ENCODE peak calls at places on chromosomes 7 and 10, in seven cellular contexts. One of them, this sample, is unnamed.
A peak's percentile ranks its signal among the peaks of the same experiment; 100 is the strongest.

GRCh38 chr10:100996678-100997363 is 2.8 kb upstream of the LZTS2 start:
- DNase-seq in IMR-90: no peak
- DNase-seq in H1: no peak
- DNase-seq in mesendoderm: peak; percentile 76
- DNase-seq in H9: peak; percentile 84
- DNase-seq in mesenchymal stem cell: no peak
- DNase-seq in neuronal stem cell: peak; percentile 59
- DNase-seq in this sample: peak; percentile 72

GRCh38 chr10:112208981-112209380 is 25.4 kb upstream of the GPAM start:
- DNase-seq in mesendoderm: no peak
- DNase-seq in neuronal stem cell: no peak
- DNase-seq in mesenchymal stem cell: peak; percentile 5
- DNase-seq in H1: no peak
- DNase-seq in H9: no peak
- DNase-seq in IMR-90: no peak
- DNase-seq in this sample: no peak

GRCh38 chr10:103896225-103896624 is 21.8 kb downstream of the STN1 start:
- DNase-seq in neuronal stem cell: no peak
- DNase-seq in IMR-90: peak; percentile 46
- DNase-seq in mesenchymal stem cell: peak; percentile 80
- DNase-seq in H1: no peak
- DNase-seq in mesendoderm: no peak
- DNase-seq in H9: no peak
- DNase-seq in this sample: no peak

GRCh38 chr10:4868357-4868657 is 42.3 kb downstream of the AKR1E2 start:
- DNase-seq in IMR-90: no peak
- DNase-seq in mesenchymal stem cell: no peak
- DNase-seq in H9: no peak
- DNase-seq in H1: no peak
- DNase-seq in neuronal stem cell: no peak
- DNase-seq in mesendoderm: no peak
- DNase-seq in this sample: no peak

GRCh38 chr7:116583653-116584052 is 58.8 kb downstream of the CAV1 start:
- DNase-seq in H1: no peak
- DNase-seq in mesenchymal stem cell: peak; percentile 30
- DNase-seq in neuronal stem cell: no peak
- DNase-seq in H9: no peak
- DNase-seq in IMR-90: no peak
- DNase-seq in mesendoderm: no peak
- DNase-seq in this sample: no peak

GRCh38 chr7:97021443-97022261 is 3.0 kb downstream of the DLX5 start:
- DNase-seq in IMR-90: no peak
- DNase-seq in H9: peak; percentile 68
- DNase-seq in neuronal stem cell: peak; percentile 62
- DNase-seq in mesendoderm: peak; percentile 84
- DNase-seq in H1: no peak
- DNase-seq in mesenchymal stem cell: no peak
- DNase-seq in this sample: peak; percentile 89

GRCh38 chr10:59771162-59771807 is 18.0 kb upstream of the MRLN start:
- DNase-seq in mesenchymal stem cell: no peak
- DNase-seq in IMR-90: no peak
- DNase-seq in neuronal stem cell: no peak
- DNase-seq in mesendoderm: no peak
- DNase-seq in H9: no peak
- DNase-seq in H1: no peak
- DNase-seq in this sample: peak; percentile 38

GRCh38 chr7:37986780-37987380 is 66.4 kb downstream of the EPDR1 start:
- DNase-seq in mesendoderm: peak; percentile 28
- DNase-seq in neuronal stem cell: no peak
- DNase-seq in IMR-90: no peak
- DNase-seq in H1: peak; percentile 46
- DNase-seq in mesenchymal stem cell: no peak
- DNase-seq in H9: peak; percentile 35
- DNase-seq in this sample: no peak

GRCh38 chr7:30594055-30594539 is 581 bp upstream of the GARS1 start:
- DNase-seq in mesenchymal stem cell: no peak
- DNase-seq in H9: peak; percentile 51
- DNase-seq in H1: no peak
- DNase-seq in mesendoderm: peak; percentile 85
- DNase-seq in neuronal stem cell: no peak
- DNase-seq in IMR-90: peak; percentile 24
- DNase-seq in this sample: no peak

DNA sequence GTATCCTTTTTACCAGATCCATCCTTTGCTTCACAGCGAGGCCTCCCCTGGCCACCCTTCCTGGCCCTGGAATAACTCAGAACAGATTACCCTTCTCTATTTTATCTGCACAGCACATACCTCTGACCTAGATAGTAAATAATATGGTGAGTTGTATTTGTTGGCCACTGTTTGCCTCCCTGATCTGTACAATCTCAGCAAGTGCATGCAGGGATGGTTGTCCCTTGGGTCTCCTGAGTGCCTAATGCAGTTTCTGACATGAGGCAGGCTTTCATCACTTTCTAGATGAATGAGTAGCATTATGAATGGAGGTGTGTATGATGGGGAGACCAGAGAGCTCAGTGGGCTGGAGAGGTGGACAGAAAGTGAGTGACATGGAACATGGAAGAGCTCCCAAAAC is 525.1 kb upstream of the IGFBP3 start:
- DNase-seq in H9: no peak
- DNase-seq in neuronal stem cell: no peak
- DNase-seq in H1: no peak
- DNase-seq in IMR-90: no peak
- DNase-seq in mesendoderm: no peak
- DNase-seq in mesenchymal stem cell: no peak
- DNase-seq in this sample: no peak
- H3K23ac ChIP-seq in H9: no peak overlapping the region
- H3K23ac ChIP-seq in neuronal stem cell: no peak overlapping the region
- H3K23ac ChIP-seq in H1: no peak overlapping the region
- H3K23ac ChIP-seq in IMR-90: no peak overlapping the region
- H3K23ac ChIP-seq in mesendoderm: no peak overlapping the region
- H3K23ac ChIP-seq in mesenchymal stem cell: no peak overlapping the region
- H3K23ac ChIP-seq in this sample: no peak overlapping the region

GRCh38 chr10:57094965-57095364 is 733.9 kb upstream of the ZWINT start:
- DNase-seq in mesenchymal stem cell: no peak
- DNase-seq in H9: no peak
- DNase-seq in IMR-90: no peak
- DNase-seq in neuronal stem cell: no peak
- DNase-seq in mesendoderm: no peak
- DNase-seq in H1: no peak
- DNase-seq in this sample: no peak

GRCh38 chr10:57102234-57102633 is 741.2 kb upstream of the ZWINT start:
- DNase-seq in H9: peak; percentile 32
- DNase-seq in mesendoderm: peak; percentile 95
- DNase-seq in mesenchymal stem cell: no peak
- DNase-seq in neuronal stem cell: no peak
- DNase-seq in H1: no peak
- DNase-seq in IMR-90: no peak
- DNase-seq in this sample: no peak

GRCh38 chr10:57094083-57094482 is 733.0 kb upstream of the ZWINT start:
- DNase-seq in H1: no peak
- DNase-seq in mesendoderm: no peak
- DNase-seq in mesenchymal stem cell: no peak
- DNase-seq in neuronal stem cell: no peak
- DNase-seq in H9: no peak
- DNase-seq in IMR-90: no peak
- DNase-seq in this sample: no peak

GRCh38 chr10:57096044-57096443 is 735.0 kb upstream of the ZWINT start:
- DNase-seq in H1: no peak
- DNase-seq in H9: no peak
- DNase-seq in mesenchymal stem cell: no peak
- DNase-seq in mesendoderm: no peak
- DNase-seq in IMR-90: no peak
- DNase-seq in neuronal stem cell: no peak
- DNase-seq in this sample: no peak

DNA sequence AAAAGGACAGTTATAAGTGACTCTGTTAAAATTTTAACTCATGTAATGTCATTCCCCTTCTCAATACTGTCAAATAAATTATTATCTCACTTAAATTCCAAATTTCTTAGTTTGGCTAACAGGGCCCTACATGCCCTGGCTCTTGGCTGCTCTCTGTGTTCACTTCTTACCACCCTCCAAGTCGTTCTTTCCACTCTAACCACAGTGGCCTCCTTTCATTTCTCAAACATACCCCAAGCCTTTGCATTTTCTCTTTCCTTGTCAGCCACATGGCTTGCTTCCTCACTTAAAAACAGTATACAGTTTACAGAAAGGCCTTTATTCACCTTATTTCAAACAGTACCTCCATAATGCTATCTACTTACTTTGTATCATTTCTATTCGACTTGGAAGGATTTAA is 737.1 kb upstream of the ZWINT start:
- DNase-seq in H9: no peak
- DNase-seq in neuronal stem cell: no peak
- DNase-seq in H1: no peak
- DNase-seq in mesenchymal stem cell: no peak
- DNase-seq in mesendoderm: no peak
- DNase-seq in IMR-90: no peak
- DNase-seq in this sample: no peak
- H3K23ac ChIP-seq in H9: no peak overlapping the region
- H3K23ac ChIP-seq in neuronal stem cell: no peak overlapping the region
- H3K23ac ChIP-seq in H1: no peak overlapping the region
- H3K23ac ChIP-seq in mesenchymal stem cell: no peak overlapping the region
- H3K23ac ChIP-seq in mesendoderm: no peak overlapping the region
- H3K23ac ChIP-seq in IMR-90: no peak overlapping the region
- H3K23ac ChIP-seq in this sample: no peak overlapping the region

GRCh38 chr10:31644931-31645633 is 283.5 kb downstream of the ARHGAP12 start:
- DNase-seq in H9: no peak
- DNase-seq in H1: no peak
- DNase-seq in mesendoderm: no peak
- DNase-seq in mesenchymal stem cell: peak; percentile 13
- DNase-seq in IMR-90: peak; percentile 55
- DNase-seq in neuronal stem cell: no peak
- DNase-seq in this sample: no peak
- H3K23ac ChIP-seq in H9: no peak overlapping the region
- H3K23ac ChIP-seq in H1: no peak overlapping the region
- H3K23ac ChIP-seq in mesendoderm: no peak overlapping the region
- H3K23ac ChIP-seq in mesenchymal stem cell: no peak overlapping the region
- H3K23ac ChIP-seq in IMR-90: no peak overlapping the region
- H3K23ac ChIP-seq in neuronal stem cell: no peak overlapping the region
- H3K23ac ChIP-seq in this sample: no peak overlapping the region

GRCh38 chr7:45885264-45885882 is 2.9 kb upstream of the IGFBP1 start:
- DNase-seq in mesendoderm: no peak
- DNase-seq in IMR-90: no peak
- DNase-seq in mesenchymal stem cell: no peak
- DNase-seq in neuronal stem cell: no peak
- DNase-seq in H1: no peak
- DNase-seq in H9: no peak
- DNase-seq in this sample: no peak
- H3K23ac ChIP-seq in mesendoderm: no peak overlapping the region
- H3K23ac ChIP-seq in IMR-90: no peak overlapping the region
- H3K23ac ChIP-seq in mesenchymal stem cell: no peak overlapping the region
- H3K23ac ChIP-seq in neuronal stem cell: no peak overlapping the region
- H3K23ac ChIP-seq in H1: no peak overlapping the region
- H3K23ac ChIP-seq in H9: no peak overlapping the region
- H3K23ac ChIP-seq in this sample: no peak overlapping the region

GRCh38 chr7:127968547-127968946 is 62.7 kb downstream of the LRRC4 start:
- DNase-seq in neuronal stem cell: no peak
- DNase-seq in H1: no peak
- DNase-seq in IMR-90: no peak
- DNase-seq in mesendoderm: no peak
- DNase-seq in mesenchymal stem cell: no peak
- DNase-seq in H9: no peak
- DNase-seq in this sample: no peak
- H3K23ac ChIP-seq in neuronal stem cell: no peak overlapping the region
- H3K23ac ChIP-seq in H1: no peak overlapping the region
- H3K23ac ChIP-seq in IMR-90: no peak overlapping the region
- H3K23ac ChIP-seq in mesendoderm: no peak overlapping the region
- H3K23ac ChIP-seq in mesenchymal stem cell: no peak overlapping the region
- H3K23ac ChIP-seq in H9: no peak overlapping the region
- H3K23ac ChIP-seq in this sample: no peak overlapping the region

DNA sequence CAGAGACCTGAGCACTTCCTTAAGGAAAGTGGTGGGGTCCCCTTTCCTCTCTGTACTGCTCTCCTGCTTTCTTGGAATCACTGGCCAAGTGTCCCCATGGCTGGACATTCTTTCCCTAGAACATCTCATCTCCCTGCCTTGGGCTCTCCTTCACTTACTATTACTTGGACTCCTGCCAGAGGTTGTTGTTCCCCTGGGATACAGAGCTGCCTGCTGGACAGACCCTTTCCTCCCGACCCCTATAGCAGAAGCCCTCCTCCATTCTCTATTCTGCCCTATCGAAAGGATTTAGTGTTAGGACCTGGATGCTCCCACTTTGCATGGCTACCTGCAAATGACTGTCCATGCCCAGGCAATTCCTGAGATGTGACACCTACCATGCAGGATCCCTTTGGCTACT is 164.3 kb upstream of the PODXL start:
- DNase-seq in IMR-90: no peak
- DNase-seq in neuronal stem cell: no peak
- DNase-seq in H9: no peak
- DNase-seq in H1: no peak
- DNase-seq in mesendoderm: no peak
- DNase-seq in mesenchymal stem cell: no peak
- DNase-seq in this sample: no peak
- H3K23ac ChIP-seq in IMR-90: no peak overlapping the region
- H3K23ac ChIP-seq in neuronal stem cell: no peak overlapping the region
- H3K23ac ChIP-seq in H9: no peak overlapping the region
- H3K23ac ChIP-seq in H1: no peak overlapping the region
- H3K23ac ChIP-seq in mesendoderm: no peak overlapping the region
- H3K23ac ChIP-seq in mesenchymal stem cell: no peak overlapping the region
- H3K23ac ChIP-seq in this sample: no peak overlapping the region

This sample was measured in trophoblast cell.